ENCODE peak calls at places on chromosomes 7 and 10, in eight cellular contexts. M is GM23248, E is astrocyte, K is ovary, P is heart left ventricle, W is heart right ventricle, J is psoas muscle, D is cardiac fibroblast. V is an unnamed sample.
A peak's percentile ranks its signal among the peaks of the same experiment; 100 is the strongest.

GRCh38 chr10:34161948-34162347 is 653.1 kb downstream of the PARD3 start:
- DNase-seq in J (no peak), W (no peak), M (no peak), D (no peak), K (no peak), P (no peak), E (no peak), V (no peak)

GRCh38 chr10:61606971-61607907 is 55.5 kb upstream of the CABCOCO1 start:
- DNase-seq in M (peak; percentile 47), J (no peak), K (no peak), W (no peak), D (peak; percentile 38), E (no peak), P (no peak), V (no peak)

GRCh38 chr10:16779375-16779774 is 37.8 kb downstream of the RSU1 start:
- DNase-seq in J (no peak), D (no peak), W (no peak), P (no peak), E (no peak), K (no peak), M (no peak), V (no peak)

GRCh38 chr7:84085147-84085546 is 109.4 kb downstream of the SEMA3A start:
- DNase-seq in K (no peak), D (peak; percentile 34), E (peak; percentile 66), J (no peak), W (no peak), M (peak; percentile 54), P (no peak), V (no peak)

GRCh38 chr10:6068422-6068821 is 6.3 kb upstream of the IL2RA start:
- DNase-seq in W (no peak), E (no peak), P (no peak), J (no peak), M (no peak), D (no peak), K (no peak), V (no peak)

GRCh38 chr7:36083626-36084380 is 69.3 kb upstream of the EEPD1 start:
- DNase-seq in D (no peak), W (no peak), P (no peak), J (no peak), M (no peak), E (no peak), K (no peak), V (no peak)

GRCh38 chr10:58512470-58513188 is at the start of gene BICC1:
- DNase-seq in D (no peak), J (peak; percentile 61), E (peak; percentile 51), W (peak; percentile 11), K (peak; percentile 80), M (peak; percentile 84), P (peak; percentile 62), V (peak; percentile 84)

GRCh38 chr7:87413951-87414381 is 61.5 kb downstream of the ABCB4 start:
- DNase-seq in P (no peak), W (no peak), J (peak; percentile 24), D (peak; percentile 50), M (peak; percentile 89), E (peak; percentile 66), K (no peak), V (no peak)

GRCh38 chr10:122052702-122053101 is 63.7 kb downstream of the TACC2 start:
- DNase-seq in J (no peak), P (no peak), E (peak; percentile 74), W (no peak), K (no peak), M (peak; percentile 20), D (peak; percentile 23), V (no peak)

GRCh38 chr7:117834983-117835664 is 38.1 kb downstream of the CTTNBP2 start:
- DNase-seq in E (no peak), D (no peak), K (no peak), J (no peak), M (no peak), W (no peak), P (no peak), V (peak; percentile 20)

GRCh38 chr10:69456880-69457693 is 5.8 kb downstream of the TSPAN15 start:
- DNase-seq in D (peak; percentile 63), K (no peak), J (no peak), W (no peak), P (no peak), E (peak; percentile 37), M (peak; percentile 76), V (no peak)

GRCh38 chr7:122137291-122138077 is 6.6 kb downstream of the AASS start:
- DNase-seq in M (peak; percentile 27), J (no peak), K (no peak), D (peak; percentile 55), P (no peak), W (no peak), E (peak; percentile 29), V (no peak)

GRCh38 chr7:73703985-73704639 is 15.4 kb downstream of the STX1A start:
- DNase-seq in P (no peak), M (peak; percentile 52), E (no peak), J (peak; percentile 50), D (peak; percentile 64), W (no peak), K (peak; percentile 78), V (peak; percentile 99)

GRCh38 chr10:1290071-1290471 is 233.9 kb downstream of the WDR37 start:
- DNase-seq in D (no peak), P (no peak), W (no peak), K (no peak), J (no peak), E (no peak), M (peak; percentile 4), V (no peak)

GRCh38 chr10:105063796-105064195 is 422.7 kb downstream of the SORCS3 start:
- DNase-seq in J (no peak), M (peak; percentile 43), K (no peak), W (no peak), P (no peak), E (peak; percentile 42), D (no peak), V (peak; percentile 27)

GRCh38 chr7:37040330-37040729 is 316.0 kb upstream of the AOAH start:
- DNase-seq in W (no peak), E (no peak), D (no peak), J (no peak), K (no peak), M (no peak), P (no peak), V (no peak)

GRCh38 chr7:142876236-142876960 is 9.1 kb downstream of the TRPV6 start:
- DNase-seq in J (no peak), M (no peak), W (no peak), P (no peak), E (no peak), K (no peak), D (no peak), V (no peak)

GRCh38 chr10:78041170-78042057 is 7.8 kb downstream of the RPS24 start:
- DNase-seq in E (no peak), P (no peak), M (no peak), K (no peak), D (no peak), W (no peak), J (no peak), V (no peak)

GRCh38 chr10:13892871-13893270 is 306.1 kb downstream of the PRPF18 start:
- DNase-seq in E (no peak), M (no peak), W (no peak), D (no peak), K (no peak), J (no peak), P (no peak), V (no peak)

GRCh38 chr7:100835903-100836811 is 8.8 kb upstream of the EPHB4 start:
- DNase-seq in J (peak; percentile 41), E (no peak), M (no peak), W (peak; percentile 79), K (peak; percentile 49), D (peak; percentile 25), P (peak; percentile 77), V (peak; percentile 96)
- H3K4me3 ChIP-seq in J (no peak overlapping the region), E (no peak overlapping the region), M (no peak overlapping the region), W (peak overlapping the region; percentile 52), K (no peak overlapping the region), D (no peak overlapping the region), P (no peak overlapping the region), V (peak overlapping the region; percentile 45)

GRCh38 chr7:27167170-27167505 is 1.8 kb upstream of the HOXA9 start:
- DNase-seq in J (no peak), P (peak; percentile 62), K (no peak), E (no peak), W (no peak), D (no peak), M (peak; percentile 73), V (no peak)
- H3K4me3 ChIP-seq in J (peak overlapping the region; percentile 79), P (no peak overlapping the region), K (peak overlapping the region; percentile 53), E (no peak overlapping the region), W (no peak overlapping the region), D (no peak overlapping the region), M (peak overlapping the region; percentile 83), V (no peak overlapping the region)

GRCh38 chr10:22321156-22321711 is 335 bp downstream of the BMI1 start:
- DNase-seq in M (peak; percentile 91), E (peak; percentile 56), D (peak; percentile 76), J (peak; percentile 73), K (peak; percentile 80), W (no peak), P (peak; percentile 84), V (peak; percentile 81)

GRCh38 chr10:22317771-22318565 is 1.8 kb downstream of the COMMD3 start:
- DNase-seq in J (no peak), D (no peak), P (no peak), M (no peak), W (no peak), K (no peak), E (no peak), V (no peak)

GRCh38 chr10:22320591-22321155 is at the start of gene BMI1:
- DNase-seq in K (peak; percentile 85), P (peak; percentile 86), M (peak; percentile 90), W (peak; percentile 87), E (peak; percentile 60), D (peak; percentile 73), J (peak; percentile 84), V (peak; percentile 90)

GRCh38 chr10:22318772-22319171 is 2.1 kb upstream of the BMI1 start:
- DNase-seq in M (no peak), D (no peak), W (no peak), P (no peak), E (no peak), J (no peak), K (no peak), V (no peak)

GRCh38 chr10:22319559-22320558 is 1.0 kb upstream of the BMI1 start:
- DNase-seq in M (peak; percentile 45), D (peak; percentile 21), K (no peak), J (no peak), W (no peak), P (no peak), E (no peak), V (no peak)
- H3K4me3 ChIP-seq in M (peak overlapping the region; percentile 72), D (peak overlapping the region; percentile 43), K (peak overlapping the region; percentile 73), J (peak overlapping the region; percentile 63), W (peak overlapping the region; percentile 59), P (peak overlapping the region; percentile 70), E (peak overlapping the region; percentile 50), V (peak overlapping the region; percentile 6)

DNA sequence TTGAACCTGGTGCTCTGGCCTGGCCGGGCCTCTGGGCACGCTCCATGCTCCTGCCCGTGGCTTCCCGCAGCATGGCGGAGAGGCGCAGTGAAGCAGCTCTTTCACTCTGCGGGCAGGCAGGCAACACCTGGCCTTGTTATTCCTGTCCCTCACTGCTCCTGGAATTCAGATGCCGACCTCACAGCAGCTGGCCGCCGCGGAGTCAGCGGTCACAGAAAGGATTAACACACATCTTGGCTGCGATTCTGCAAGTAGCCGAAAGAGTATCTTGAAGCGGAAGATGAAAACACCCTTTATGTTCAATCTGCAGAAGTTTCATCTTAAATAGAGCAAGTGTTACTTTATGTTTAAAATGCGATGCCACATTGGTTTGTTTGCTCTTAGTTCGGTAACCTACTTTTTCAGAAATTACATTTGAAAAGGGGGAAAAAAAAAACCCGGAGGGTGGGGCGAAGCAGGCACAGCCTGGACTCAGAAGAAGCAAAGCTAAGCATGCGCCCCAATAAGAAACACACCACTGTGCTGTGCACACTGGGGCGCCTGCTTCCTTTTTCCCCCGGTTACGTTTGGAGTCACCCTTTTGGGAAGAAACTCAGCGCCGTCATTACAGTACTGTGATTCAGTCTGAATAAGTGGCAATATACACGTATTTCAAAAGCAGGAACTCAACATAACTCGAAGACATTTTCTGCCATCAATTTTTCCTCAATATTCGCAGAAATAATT is 42.3 kb downstream of the BRI3 start:
- DNase-seq in K (no peak), W (no peak), J (no peak), E (peak; percentile 61), M (peak; percentile 24), P (no peak), D (peak; percentile 32), V (peak; percentile 84)
- H3K4me3 ChIP-seq in K (no peak overlapping the region), W (peak overlapping the region; percentile 12), J (peak overlapping the region; percentile 30), E (peak overlapping the region; percentile 12), M (no peak overlapping the region), P (no peak overlapping the region), D (no peak overlapping the region), V (no peak overlapping the region)